ENCODE peak calls at places on chromosomes 2 and 18, in five cellular contexts. C, P, F, V and Q are unnamed samples.
A peak's percentile ranks its signal among the peaks of the same experiment; 100 is the strongest.

GRCh38 chr2:225814554-225814953 is 415.0 kb downstream of the NYAP2 start:
- DNase-seq in P (no peak), C (no peak), V (no peak), F (no peak), Q (no peak)

GRCh38 chr18:5543036-5543671 is 643 bp downstream of the EPB41L3 start:
- DNase-seq in C (no peak), P (no peak), V (no peak), F (no peak), Q (no peak)

GRCh38 chr2:46377287-46377605 is 80.0 kb downstream of the EPAS1 start:
- DNase-seq in C (no peak), V (peak; percentile 48), P (no peak), F (no peak), Q (no peak)

GRCh38 chr2:240418311-240418710 is 17.2 kb upstream of the GPC1 start:
- DNase-seq in C (no peak), F (no peak), P (no peak), V (no peak), Q (no peak)

GRCh38 chr18:35241523-35241804 is 630 bp downstream of the ZNF397 start:
- DNase-seq in F (no peak), V (no peak), C (no peak), P (no peak), Q (no peak)

GRCh38 chr18:55589625-55590291 is 1.8 kb upstream of the TCF4 start:
- DNase-seq in F (peak; percentile 97), P (peak; percentile 98), V (peak; percentile 96), C (peak; percentile 95), Q (peak; percentile 96)

GRCh38 chr2:150866431-150866830 is 379.0 kb upstream of the RND3 start:
- DNase-seq in F (peak; percentile 53), C (peak; percentile 77), V (peak; percentile 63), P (peak; percentile 52), Q (peak; percentile 74)

GRCh38 chr2:18706001-18706400 is 116.6 kb upstream of the NT5C1B start:
- DNase-seq in F (no peak), C (no peak), V (no peak), P (no peak), Q (no peak)

GRCh38 chr18:47280121-47280520 is 28.7 kb upstream of the SKOR2 start:
- DNase-seq in F (no peak), V (no peak), P (no peak), C (no peak), Q (no peak)

GRCh38 chr18:21826196-21826595 is 85.6 kb downstream of the MIB1 start:
- DNase-seq in F (peak; percentile 61), P (peak; percentile 71), C (peak; percentile 86), V (peak; percentile 36), Q (peak; percentile 77)

GRCh38 chr2:20624884-20625485 is 25.9 kb downstream of the HS1BP3 start:
- DNase-seq in V (no peak), C (no peak), F (no peak), P (no peak), Q (no peak)

GRCh38 chr2:8149011-8149410 is 532.8 kb upstream of the ID2 start:
- DNase-seq in P (no peak), V (no peak), F (no peak), C (no peak), Q (no peak)

GRCh38 chr2:119264781-119265692 is 41.4 kb downstream of the STEAP3 start:
- DNase-seq in P (peak; percentile 68), C (peak; percentile 47), F (peak; percentile 48), V (peak; percentile 57), Q (peak; percentile 51)

GRCh38 chr2:207601774-207602173 is 23.4 kb downstream of the METTL21A start:
- DNase-seq in V (no peak), C (peak; percentile 26), P (no peak), F (peak; percentile 21), Q (no peak)

GRCh38 chr18:55465313-55465712 is 122.7 kb downstream of the TCF4 start:
- DNase-seq in F (no peak), V (no peak), P (no peak), C (no peak), Q (no peak)

GRCh38 chr2:68388358-68388757 is 23.3 kb downstream of the PLEK start:
- DNase-seq in C (no peak), V (no peak), F (no peak), P (no peak), Q (no peak)

GRCh38 chr2:30582521-30582920 is 135.5 kb downstream of the LCLAT1 start:
- DNase-seq in F (no peak), P (no peak), C (no peak), V (no peak), Q (no peak)

GRCh38 chr18:457533-457932 is 43.0 kb downstream of the COLEC12 start:
- DNase-seq in V (peak; percentile 82), F (peak; percentile 69), P (peak; percentile 73), C (peak; percentile 56), Q (peak; percentile 86)

GRCh38 chr2:9212661-9213411 is 6.2 kb downstream of the ASAP2 start:
- DNase-seq in P (peak; percentile 43), F (no peak), C (no peak), V (peak; percentile 66), Q (peak; percentile 91)
- H3K4me3 ChIP-seq in P (no peak overlapping the region), F (no peak overlapping the region), C (no peak overlapping the region), V (no peak overlapping the region), Q (peak overlapping the region; percentile 22)

GRCh38 chr2:212249451-212249850 is 289.2 kb downstream of the ERBB4 start:
- DNase-seq in C (peak; percentile 37), P (peak; percentile 48), V (peak; percentile 0), F (peak; percentile 39), Q (peak; percentile 65)
- TF ChIP-seq CTCF in C (peak; percentile 46), P (peak; percentile 48), V (no peak), F (peak; percentile 35), Q (peak; percentile 54)

DNA sequence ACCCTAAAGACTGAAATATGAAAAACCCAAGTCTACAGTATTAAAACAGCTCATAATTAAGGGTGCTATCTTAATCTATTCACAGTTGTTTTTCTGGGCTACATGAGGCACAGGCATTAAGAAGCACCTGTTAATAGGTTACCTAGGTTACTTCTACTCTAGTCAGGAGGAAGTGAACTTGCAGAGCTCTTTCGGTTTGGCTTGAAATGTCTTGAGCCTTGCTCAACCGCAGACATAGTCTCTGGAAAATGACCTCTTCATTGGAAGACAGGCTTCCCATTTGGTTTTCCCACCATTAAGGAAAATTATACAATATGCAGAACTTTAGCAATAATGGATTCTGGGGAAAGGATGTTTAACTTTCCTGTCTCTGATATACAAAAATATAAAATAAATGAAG is 142.3 kb upstream of the KCNJ3 start:
- DNase-seq in V (no peak), P (no peak), C (no peak), F (no peak), Q (no peak)
- H3K4me3 ChIP-seq in V (no peak overlapping the region), P (no peak overlapping the region), C (no peak overlapping the region), F (no peak overlapping the region), Q (no peak overlapping the region)

GRCh38 chr2:144331652-144332355 is 188.1 kb downstream of the ZEB2 start:
- DNase-seq in P (no peak), F (no peak), V (no peak), C (no peak), Q (peak; percentile 65)
- TF ChIP-seq CTCF in P (peak; percentile 11), F (peak; percentile 7), V (peak; percentile 19), C (no peak), Q (peak; percentile 21)

DNA sequence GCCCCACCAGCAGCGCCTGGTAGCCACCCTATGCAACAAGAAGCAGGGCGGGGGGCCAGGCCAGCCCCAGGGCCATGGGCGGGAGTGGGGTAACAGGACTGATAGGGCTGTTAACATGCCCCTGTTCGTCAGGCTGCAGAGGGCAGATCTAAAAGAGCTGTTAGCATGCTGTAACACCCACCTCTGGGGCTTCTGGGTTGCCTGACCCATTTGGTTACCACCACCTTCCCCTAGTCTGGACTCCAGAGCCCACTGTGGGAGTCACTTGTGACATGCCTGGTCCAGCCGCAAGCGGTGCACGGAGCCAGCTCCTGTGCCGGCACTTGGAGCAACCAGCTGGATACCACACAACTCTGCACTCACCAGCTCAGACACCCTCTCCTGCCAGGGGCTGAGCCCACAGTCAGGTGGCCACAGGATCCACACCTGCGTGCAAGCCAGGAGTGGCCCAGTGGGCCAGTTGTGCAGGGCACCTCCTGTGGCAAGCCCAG is 2.1 kb downstream of the METTL8 start:
- DNase-seq in F (no peak), V (no peak), P (no peak), C (no peak), Q (no peak)
- H3K4me3 ChIP-seq in F (no peak overlapping the region), V (no peak overlapping the region), P (no peak overlapping the region), C (no peak overlapping the region), Q (no peak overlapping the region)

GRCh38 chr2:120914839-120915521 is 179.3 kb downstream of the GLI2 start:
- DNase-seq in C (peak; percentile 86), V (peak; percentile 95), P (peak; percentile 95), F (peak; percentile 95), Q (peak; percentile 93)
- TF ChIP-seq CTCF in C (no peak), V (no peak), P (no peak), F (no peak), Q (no peak)

DNA sequence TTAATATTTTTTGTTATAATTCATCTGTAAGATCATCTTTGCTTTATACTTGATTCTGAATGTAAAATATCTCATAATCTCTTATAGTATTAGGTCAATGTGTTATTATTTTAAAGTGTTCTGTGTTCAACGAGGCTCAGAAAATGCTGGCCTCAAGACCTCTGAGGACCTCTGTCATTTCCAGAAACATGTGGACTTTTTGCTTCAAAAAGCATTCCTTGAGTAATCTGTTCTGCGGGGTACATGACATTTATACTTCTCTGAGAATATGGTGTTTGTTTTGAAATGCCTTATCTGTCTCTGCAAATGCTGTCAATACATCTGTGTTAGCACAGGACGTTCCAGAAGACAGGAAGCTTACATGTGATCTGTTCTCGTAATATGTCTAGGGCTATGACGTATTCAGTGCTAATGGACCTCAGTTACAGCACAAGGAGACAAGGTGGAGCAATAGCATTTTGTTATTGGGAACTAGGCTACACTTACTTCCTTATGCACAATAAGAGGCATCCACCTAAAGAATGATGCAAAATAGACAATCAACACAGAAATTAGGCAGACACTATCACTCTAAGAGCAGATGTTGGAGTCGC is 37.6 kb upstream of the IL1RL1 start:
- DNase-seq in P (peak; percentile 99), V (peak; percentile 91), F (peak; percentile 97), C (peak; percentile 65), Q (no peak)
- H3K4me3 ChIP-seq in P (no peak overlapping the region), V (no peak overlapping the region), F (no peak overlapping the region), C (no peak overlapping the region), Q (no peak overlapping the region)

GRCh38 chr2:211089127-211089526 is 532.7 kb downstream of the CPS1 start:
- DNase-seq in F (no peak), C (no peak), V (no peak), P (no peak), Q (no peak)

DNA sequence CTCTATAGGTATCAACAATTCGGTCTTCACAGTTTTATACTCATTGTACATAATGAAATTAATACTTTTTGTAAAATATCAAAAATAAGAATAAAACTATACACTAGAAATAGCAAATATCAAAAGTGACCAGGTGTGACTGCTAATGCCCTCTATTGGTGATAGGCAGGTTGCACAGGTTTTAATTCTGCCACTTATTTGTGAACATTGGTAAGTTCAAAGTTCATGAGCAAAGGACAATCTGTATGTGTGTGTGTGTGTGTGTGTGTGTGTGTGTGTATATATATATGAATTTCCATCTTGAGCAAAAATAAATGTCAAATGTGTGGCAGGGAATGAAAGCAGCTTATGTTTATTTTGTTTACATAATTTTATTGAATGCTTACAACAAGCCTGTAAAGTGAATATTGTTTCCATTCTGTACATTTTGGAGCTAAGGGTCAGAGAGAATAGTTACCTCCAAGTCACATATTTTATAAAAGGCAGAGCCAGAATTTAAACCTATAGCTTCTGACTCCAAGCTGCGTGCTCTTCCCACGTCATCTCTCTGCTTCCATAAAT is 537.4 kb downstream of the CPS1 start:
- DNase-seq in P (peak; percentile 9), V (no peak), F (no peak), C (peak; percentile 9), Q (no peak)
- TF ChIP-seq CTCF in P (peak; percentile 52), V (no peak), F (no peak), C (peak; percentile 38), Q (peak; percentile 45)